ENCODE peak calls at places on chromosomes 1 and 21, in nine cellular contexts. K is brain microvascular endothelial cell, G is A549, O is RWPE1, U is mammary epithelial cell, R is GM23338, J is GM23248, B is lower lobe of right lung, N is substantia nigra. S is an unnamed sample.

GRCh38 chr1:29684141-29684540 is 447.8 kb downstream of the PTPRU start:
- DNase-seq in J (no peak), R (no peak), B (no peak), O (no peak), G (no peak), K (no peak), U (no peak), N (no peak), S (no peak)

GRCh38 chr1:207893737-207894582 is 17.0 kb downstream of the CD34 start:
- DNase-seq in O (no peak), R (no peak), B (no peak), K (no peak), U (no peak), N (no peak), J (no peak), G (no peak), S (no peak)

GRCh38 chr1:89545264-89546038 is 20.8 kb downstream of the LRRC8B start:
- DNase-seq in N (no peak), R (no peak), K (peak), B (no peak), U (peak), O (peak), J (peak), G (no peak), S (no peak)

GRCh38 chr1:24708938-24709337 is 36.3 kb upstream of the CLIC4 start:
- DNase-seq in G (no peak), J (no peak), K (no peak), B (no peak), O (no peak), N (no peak), R (no peak), U (no peak), S (no peak)

GRCh38 chr1:45543599-45544417 is 6.8 kb upstream of the AKR1A1 start:
- DNase-seq in J (no peak), K (no peak), B (peak), U (no peak), G (no peak), N (no peak), R (peak), O (no peak), S (no peak)

GRCh38 chr1:31718519-31718918 is 14.7 kb upstream of the COL16A1 start:
- DNase-seq in J (no peak), K (no peak), B (no peak), U (no peak), G (no peak), N (no peak), O (no peak), R (no peak), S (no peak)

GRCh38 chr1:178282949-178283367 is 189.1 kb downstream of the RASAL2 start:
- DNase-seq in B (no peak), R (peak), N (no peak), G (peak), K (no peak), J (peak), O (peak), U (peak), S (no peak)

GRCh38 chr1:153827168-153827964 is 52.2 kb downstream of the SLC27A3 start:
- DNase-seq in B (no peak), R (peak), N (no peak), O (no peak), K (no peak), G (no peak), J (no peak), U (no peak), S (no peak)

GRCh38 chr1:47249755-47250154 is 17.7 kb upstream of the TAL1 start:
- DNase-seq in J (no peak), R (no peak), N (no peak), U (no peak), B (no peak), K (no peak), O (no peak), G (no peak), S (no peak)

GRCh38 chr1:4053774-4054173 is 153.7 kb upstream of the C1orf174 start:
- DNase-seq in R (no peak), O (no peak), J (no peak), N (no peak), K (no peak), B (no peak), U (no peak), G (no peak), S (no peak)

GRCh38 chr1:82153282-82153630 is 352.5 kb downstream of the ADGRL2 start:
- DNase-seq in B (no peak), G (no peak), K (peak), R (no peak), U (no peak), J (no peak), O (no peak), N (no peak), S (no peak)

GRCh38 chr1:91900538-91900937 is 14.6 kb upstream of the TGFBR3 start:
- DNase-seq in B (no peak), G (peak), J (peak), K (peak), N (no peak), O (peak), U (peak), R (no peak), S (no peak)

GRCh38 chr1:16318544-16318943 is 33.7 kb downstream of the FBXO42 start:
- DNase-seq in K (no peak), N (no peak), U (no peak), G (no peak), B (no peak), J (peak), R (no peak), O (no peak), S (no peak)

GRCh38 chr1:174942547-174943255 is 57.0 kb upstream of the CACYBP start:
- DNase-seq in K (no peak), B (no peak), J (peak), O (no peak), R (no peak), U (no peak), N (no peak), G (no peak), S (no peak)

GRCh38 chr1:209404577-209404976 is 178.9 kb upstream of the CAMK1G start:
- DNase-seq in N (no peak), U (peak), R (no peak), G (no peak), K (no peak), O (peak), B (no peak), J (no peak), S (peak)

GRCh38 chr1:36448530-36449051 is 1.7 kb downstream of the OSCP1 start:
- DNase-seq in N (no peak), K (no peak), B (no peak), U (peak), G (no peak), O (peak), R (no peak), J (peak), S (no peak)

GRCh38 chr1:203036537-203036936 is 10.2 kb downstream of the PPFIA4 start:
- DNase-seq in R (no peak), N (no peak), J (no peak), U (no peak), O (no peak), G (no peak), B (no peak), K (no peak), S (no peak)

GRCh38 chr1:211638723-211639122 is 36.7 kb downstream of the NEK2 start:
- DNase-seq in U (no peak), N (no peak), B (no peak), G (peak), J (peak), O (no peak), R (no peak), K (no peak), S (no peak)

GRCh38 chr1:246195296-246195695 is 311.8 kb downstream of the SMYD3 start:
- DNase-seq in U (no peak), K (no peak), N (no peak), B (no peak), G (no peak), O (no peak), R (no peak), J (no peak), S (no peak)

GRCh38 chr1:151002006-151002405 is 4.7 kb downstream of the MINDY1 start:
- DNase-seq in K (no peak), U (no peak), B (no peak), O (no peak), J (no peak), N (no peak), R (no peak), G (no peak), S (no peak)

GRCh38 chr1:158112994-158113758 is 67.5 kb upstream of the CD1D start:
- DNase-seq in R (peak), U (no peak), G (peak), O (peak), N (no peak), J (peak), B (no peak), K (no peak), S (peak)

GRCh38 chr1:36342426-36343185 is 19.2 kb upstream of the EVA1B start:
- DNase-seq in N (peak), G (peak), O (peak), R (peak), B (peak), U (peak), J (peak), K (peak), S (peak)

GRCh38 chr1:18572022-18572920 is 58.4 kb upstream of the PAX7 start:
- DNase-seq in B (no peak), U (no peak), R (peak), N (no peak), G (no peak), O (no peak), K (no peak), J (no peak), S (no peak)

GRCh38 chr1:222897527-222898190 is 82.8 kb downstream of the DISP1 start:
- DNase-seq in U (no peak), R (no peak), O (no peak), N (no peak), G (no peak), B (no peak), J (peak), K (no peak), S (no peak)

GRCh38 chr1:24486296-24487065 is 16.2 kb upstream of the RCAN3 start:
- DNase-seq in B (no peak), K (no peak), R (no peak), N (no peak), J (no peak), G (no peak), U (no peak), O (no peak), S (no peak)

GRCh38 chr1:27520651-27521050 is 30.7 kb upstream of the WASF2 start:
- DNase-seq in U (no peak), O (no peak), G (no peak), R (no peak), B (no peak), N (peak), K (no peak), J (no peak), S (peak)
- H3K27ac ChIP-seq in U (no peak), O (peak), G (no peak), R (no peak), B (peak), N (peak), K (no peak), J (no peak), S (no peak)

GRCh38 chr1:77027916-77028315 is 160.6 kb downstream of the ST6GALNAC5 start:
- DNase-seq in O (no peak), R (no peak), B (no peak), K (no peak), U (no peak), N (no peak), G (no peak), J (no peak), S (peak)
- H3K27ac ChIP-seq in O (no peak), R (no peak), B (no peak), K (no peak), U (no peak), N (no peak), G (no peak), J (no peak), S (no peak)

GRCh38 chr1:114032271-114033218 is 53.3 kb downstream of the OLFML3 start:
- DNase-seq in B (no peak), O (peak), J (peak), K (peak), R (peak), U (peak), G (peak), N (no peak), S (no peak)

GRCh38 chr1:114035304-114035700 is 56.0 kb downstream of the OLFML3 start:
- DNase-seq in U (no peak), N (no peak), J (no peak), R (peak), B (no peak), O (no peak), G (no peak), K (no peak), S (no peak)

GRCh38 chr1:114033219-114033706 is 54.0 kb downstream of the OLFML3 start:
- DNase-seq in K (no peak), B (no peak), G (peak), O (peak), U (no peak), N (no peak), J (peak), R (peak), S (peak)

GRCh38 chr1:114033961-114034360 is 54.7 kb downstream of the OLFML3 start:
- DNase-seq in U (no peak), N (no peak), J (peak), O (no peak), B (no peak), K (no peak), R (peak), G (no peak), S (no peak)

DNA sequence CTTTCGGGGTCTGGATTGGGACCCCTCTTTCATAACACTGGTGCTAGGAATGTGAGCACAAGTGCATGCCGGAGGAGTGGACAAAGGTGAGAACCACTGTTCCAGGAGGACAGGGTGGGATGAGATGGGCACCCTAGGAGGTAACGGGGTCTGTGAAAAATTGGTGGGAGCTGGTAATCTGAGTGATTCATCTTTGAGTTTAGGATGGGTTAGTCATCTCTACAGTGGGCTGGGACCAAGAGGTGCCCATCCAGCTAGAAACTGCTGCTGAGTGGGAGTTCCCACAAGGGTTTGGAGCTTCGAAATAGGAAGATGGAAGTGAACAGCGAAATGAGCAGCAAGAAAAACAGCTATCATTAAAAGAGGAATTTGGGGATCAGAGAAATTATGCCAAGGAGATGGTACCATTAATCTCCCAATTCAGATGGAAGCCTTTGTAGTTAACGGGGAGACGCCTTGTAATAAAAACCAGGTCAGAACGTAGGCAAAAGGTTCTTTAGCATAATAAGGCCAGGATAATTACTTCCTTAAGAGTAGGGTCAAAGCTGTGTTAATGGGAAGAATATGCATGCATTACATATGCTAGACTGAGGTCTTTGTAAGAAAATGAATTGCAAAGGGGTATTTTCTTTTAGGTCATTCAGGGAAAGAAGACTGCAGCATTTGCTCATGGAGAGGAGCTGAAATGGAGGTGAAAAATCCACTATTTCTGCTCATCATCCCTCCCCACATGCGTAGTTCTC is 55.5 kb downstream of the OLFML3 start:
- DNase-seq in O (no peak), G (no peak), J (peak), R (peak), K (no peak), B (no peak), N (no peak), U (no peak), S (no peak)
- H3K27ac ChIP-seq in O (no peak), G (no peak), J (no peak), R (peak), K (no peak), B (no peak), N (no peak), U (no peak), S (no peak)

GRCh38 chr1:205826975-205827374 is 14.0 kb upstream of the SLC41A1 start:
- DNase-seq in O (no peak), B (no peak), U (no peak), K (no peak), R (no peak), N (no peak), J (no peak), G (no peak), S (peak)
- H3K27ac ChIP-seq in O (no peak), B (no peak), U (no peak), K (no peak), R (no peak), N (no peak), J (no peak), G (no peak), S (no peak)

DNA sequence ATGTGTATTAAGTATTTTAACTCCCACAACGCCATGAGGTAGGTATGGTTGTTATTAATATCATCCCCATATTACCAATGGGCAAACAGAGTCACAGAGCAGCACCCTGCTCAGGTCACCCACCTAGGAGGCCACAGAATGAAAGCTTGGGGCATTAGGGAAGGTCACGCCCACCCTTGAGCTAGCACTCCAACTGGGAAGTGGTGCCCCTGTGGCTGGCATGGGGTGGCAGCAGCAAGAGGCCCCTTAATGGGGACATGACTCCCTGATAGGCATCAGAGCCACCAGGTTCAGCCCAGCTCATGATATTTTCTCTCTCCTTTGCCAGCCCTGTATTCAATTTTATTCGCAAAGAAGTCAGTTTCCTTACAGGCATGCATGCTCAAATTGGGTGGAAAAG is 90.6 kb downstream of the DMRTB1 start:
- DNase-seq in B (peak), U (no peak), O (no peak), G (no peak), N (no peak), R (no peak), J (no peak), K (no peak), S (no peak)
- H3K27ac ChIP-seq in B (no peak), U (no peak), O (no peak), G (no peak), N (no peak), R (no peak), J (no peak), K (no peak), S (no peak)

GRCh38 chr21:44354001-44354405 is 582 bp downstream of the TRPM2 start:
- DNase-seq in B (no peak), G (no peak), K (no peak), R (no peak), N (no peak), J (no peak), U (no peak), O (no peak), S (no peak)

GRCh38 chr21:44353200-44353970 is at the start of gene TRPM2:
- DNase-seq in U (no peak), N (no peak), R (no peak), K (no peak), O (no peak), G (no peak), B (peak), J (peak), S (no peak)

GRCh38 chr21:44351535-44352252 is 1.7 kb upstream of the TRPM2 start:
- DNase-seq in R (no peak), J (no peak), B (no peak), G (no peak), N (no peak), O (no peak), K (no peak), U (no peak), S (no peak)

GRCh38 chr21:44350773-44351481 is 2.5 kb upstream of the TRPM2 start:
- DNase-seq in R (no peak), J (no peak), B (no peak), O (no peak), U (no peak), K (no peak), N (no peak), G (no peak), S (no peak)

DNA sequence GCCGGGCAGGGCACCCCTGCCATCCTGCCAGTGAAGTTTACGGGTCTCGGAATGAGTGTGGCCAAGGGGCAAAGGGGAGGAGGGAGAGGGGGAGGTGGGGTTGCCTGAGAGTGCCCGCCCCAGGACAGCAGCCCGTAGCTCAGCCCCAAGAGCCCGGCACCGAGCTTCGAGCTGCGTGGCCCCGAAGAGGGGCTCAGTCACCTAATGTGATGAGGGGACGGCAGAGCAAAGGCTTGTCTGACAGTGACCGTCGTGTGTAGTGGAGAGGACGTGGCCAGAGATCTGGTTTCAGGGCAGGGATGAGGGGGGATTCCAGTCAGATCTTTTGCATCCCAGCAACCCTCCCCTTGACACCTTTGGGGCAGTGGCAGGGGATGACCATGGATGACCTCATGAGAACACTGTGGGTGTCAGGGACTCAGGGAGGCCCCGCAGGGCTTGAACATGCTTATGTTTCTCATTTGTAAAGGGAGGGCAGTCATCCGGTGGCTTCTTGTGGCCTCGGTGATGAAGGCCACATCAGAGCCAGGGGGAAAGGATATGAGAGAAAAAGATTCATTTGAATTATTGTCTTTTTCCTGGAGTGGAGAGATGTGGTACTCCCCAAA is 1.1 kb upstream of the TRPM2 start:
- DNase-seq in O (no peak), U (no peak), B (no peak), J (no peak), G (no peak), R (no peak), N (no peak), K (no peak), S (no peak)
- H3K27ac ChIP-seq in O (no peak), U (no peak), B (peak), J (no peak), G (no peak), R (no peak), N (peak), K (no peak), S (no peak)

GRCh38 chr1:162709870-162710269 is 77.6 kb downstream of the DDR2 start:
- DNase-seq in U (no peak), O (no peak), N (no peak), G (no peak), K (no peak), B (no peak), J (peak), R (no peak), S (no peak)
- H3K27ac ChIP-seq in U (no peak), O (no peak), N (no peak), G (no peak), K (peak), B (peak), J (peak), R (no peak), S (no peak)

DNA sequence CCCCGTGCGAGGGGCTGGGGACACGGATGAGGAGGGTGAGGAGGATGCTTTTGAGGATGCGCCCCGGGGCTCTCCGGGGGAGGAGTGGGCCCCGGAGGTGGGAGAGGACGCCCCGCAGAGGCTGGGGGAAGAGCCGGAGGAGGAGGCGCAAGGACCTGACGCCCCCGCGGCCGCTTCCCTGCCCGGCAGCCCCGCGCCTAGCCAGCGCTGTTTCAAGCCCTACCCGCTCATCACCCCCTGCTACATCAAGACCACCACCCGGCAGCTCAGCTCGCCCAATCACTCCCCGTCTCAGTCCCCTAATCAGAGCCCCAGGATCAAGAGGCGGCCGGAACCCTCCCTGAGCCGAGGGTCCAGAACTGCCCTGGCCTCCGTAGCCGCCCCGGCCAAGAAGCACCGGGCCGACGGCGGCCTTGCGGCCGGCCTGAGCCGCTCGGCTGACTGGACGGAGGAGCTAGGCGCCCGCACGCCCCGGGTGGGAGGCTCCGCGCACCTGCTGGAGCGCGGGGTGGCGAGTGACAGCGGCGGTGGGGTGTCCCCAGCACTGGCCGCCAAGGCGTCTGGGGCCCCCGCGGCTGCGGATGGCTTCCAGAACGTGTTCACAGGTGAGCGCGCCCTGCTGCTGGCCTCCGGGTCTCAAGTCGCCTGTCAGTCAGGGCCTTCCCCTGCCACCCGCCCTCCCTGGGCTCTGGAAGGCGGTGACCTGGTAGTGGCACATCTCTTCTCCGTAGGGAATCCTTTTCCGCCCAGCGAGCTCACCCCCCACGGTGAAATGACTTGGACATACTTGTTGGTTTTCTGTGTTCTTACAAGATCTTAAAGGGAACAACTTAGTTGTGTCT is 1.7 kb downstream of the FMN2 start:
- DNase-seq in U (no peak), G (peak), R (peak), O (no peak), K (peak), J (peak), B (no peak), N (no peak), S (peak)
- H3K27ac ChIP-seq in U (no peak), G (peak), R (no peak), O (no peak), K (peak), J (no peak), B (no peak), N (peak), S (no peak)

GRCh38 chr1:184747089-184747955 is 7.3 kb downstream of the EDEM3 start:
- DNase-seq in K (no peak), J (no peak), N (no peak), B (no peak), G (no peak), O (no peak), R (no peak), U (no peak), S (no peak)
- H3K27ac ChIP-seq in K (no peak), J (no peak), N (no peak), B (no peak), G (no peak), O (no peak), R (no peak), U (no peak), S (no peak)

S was measured in neural progenitor cell.